ENCODE peak calls at places on chromosomes 1 and 21, in five cellular contexts. One of them, this sample, is unnamed.

GRCh38 chr1:17967623-17968022 is 140.0 kb upstream of the IGSF21 start:
- DNase-seq in NCI-H1417: no peak
- DNase-seq in activated CD8-positive, alpha-beta memory T cell treated with anti-CD3 and anti-CD28 coated beads for 48 hours: no peak
- DNase-seq in NCI-H748 treated with DMSO at 0.1 percent for 48 hours: no peak
- DNase-seq in astrocyte of the cerebellum: no peak
- DNase-seq in this sample: no peak

GRCh38 chr1:83815348-83815747 is 183.6 kb downstream of the TTLL7 start:
- DNase-seq in NCI-H1417: no peak
- DNase-seq in activated CD8-positive, alpha-beta memory T cell treated with anti-CD3 and anti-CD28 coated beads for 48 hours: no peak
- DNase-seq in NCI-H748 treated with DMSO at 0.1 percent for 48 hours: no peak
- DNase-seq in astrocyte of the cerebellum: peak; percentile 47
- DNase-seq in this sample: no peak

GRCh38 chr21:14956826-14957225 is 108.0 kb downstream of the NRIP1 start:
- DNase-seq in NCI-H1417: no peak
- DNase-seq in activated CD8-positive, alpha-beta memory T cell treated with anti-CD3 and anti-CD28 coated beads for 48 hours: no peak
- DNase-seq in NCI-H748 treated with DMSO at 0.1 percent for 48 hours: no peak
- DNase-seq in astrocyte of the cerebellum: no peak
- DNase-seq in this sample: no peak

GRCh38 chr1:181083842-181084605 is 4.5 kb upstream of the IER5 start:
- DNase-seq in NCI-H1417: peak; percentile 79
- DNase-seq in activated CD8-positive, alpha-beta memory T cell treated with anti-CD3 and anti-CD28 coated beads for 48 hours: no peak
- DNase-seq in NCI-H748 treated with DMSO at 0.1 percent for 48 hours: peak; percentile 75
- DNase-seq in astrocyte of the cerebellum: no peak
- DNase-seq in this sample: peak; percentile 90

GRCh38 chr1:207414606-207415108 is 39.5 kb upstream of the CR2 start:
- DNase-seq in NCI-H1417: no peak
- DNase-seq in activated CD8-positive, alpha-beta memory T cell treated with anti-CD3 and anti-CD28 coated beads for 48 hours: no peak
- DNase-seq in NCI-H748 treated with DMSO at 0.1 percent for 48 hours: no peak
- DNase-seq in astrocyte of the cerebellum: no peak
- DNase-seq in this sample: no peak

GRCh38 chr1:31669786-31670582 is 25.3 kb upstream of the PEF1 start:
- DNase-seq in NCI-H1417: peak; percentile 78
- DNase-seq in activated CD8-positive, alpha-beta memory T cell treated with anti-CD3 and anti-CD28 coated beads for 48 hours: no peak
- DNase-seq in NCI-H748 treated with DMSO at 0.1 percent for 48 hours: peak; percentile 68
- DNase-seq in astrocyte of the cerebellum: no peak
- DNase-seq in this sample: peak; percentile 80

GRCh38 chr1:66925558-66925910 is 744 bp downstream of the MIER1 start:
- DNase-seq in NCI-H1417: no peak
- DNase-seq in activated CD8-positive, alpha-beta memory T cell treated with anti-CD3 and anti-CD28 coated beads for 48 hours: no peak
- DNase-seq in NCI-H748 treated with DMSO at 0.1 percent for 48 hours: no peak
- DNase-seq in astrocyte of the cerebellum: no peak
- DNase-seq in this sample: no peak

GRCh38 chr1:219189021-219189824 is 15.5 kb downstream of the LYPLAL1 start:
- DNase-seq in NCI-H1417: no peak
- DNase-seq in activated CD8-positive, alpha-beta memory T cell treated with anti-CD3 and anti-CD28 coated beads for 48 hours: no peak
- DNase-seq in NCI-H748 treated with DMSO at 0.1 percent for 48 hours: no peak
- DNase-seq in astrocyte of the cerebellum: peak; percentile 78
- DNase-seq in this sample: no peak

GRCh38 chr1:96559707-96560588 is 161.6 kb upstream of the PTBP2 start:
- DNase-seq in NCI-H1417: no peak
- DNase-seq in activated CD8-positive, alpha-beta memory T cell treated with anti-CD3 and anti-CD28 coated beads for 48 hours: no peak
- DNase-seq in NCI-H748 treated with DMSO at 0.1 percent for 48 hours: no peak
- DNase-seq in astrocyte of the cerebellum: peak; percentile 95
- DNase-seq in this sample: no peak

GRCh38 chr1:202182040-202182877 is 11.3 kb upstream of the LGR6 start:
- DNase-seq in NCI-H1417: no peak
- DNase-seq in activated CD8-positive, alpha-beta memory T cell treated with anti-CD3 and anti-CD28 coated beads for 48 hours: no peak
- DNase-seq in NCI-H748 treated with DMSO at 0.1 percent for 48 hours: no peak
- DNase-seq in astrocyte of the cerebellum: no peak
- DNase-seq in this sample: no peak

GRCh38 chr1:173294853-173295252 is 87.7 kb upstream of the TNFSF4 start:
- DNase-seq in NCI-H1417: no peak
- DNase-seq in activated CD8-positive, alpha-beta memory T cell treated with anti-CD3 and anti-CD28 coated beads for 48 hours: no peak
- DNase-seq in NCI-H748 treated with DMSO at 0.1 percent for 48 hours: no peak
- DNase-seq in astrocyte of the cerebellum: no peak
- DNase-seq in this sample: no peak

GRCh38 chr1:199591468-199591867 is 436.0 kb upstream of the NR5A2 start:
- DNase-seq in NCI-H1417: no peak
- DNase-seq in activated CD8-positive, alpha-beta memory T cell treated with anti-CD3 and anti-CD28 coated beads for 48 hours: no peak
- DNase-seq in NCI-H748 treated with DMSO at 0.1 percent for 48 hours: no peak
- DNase-seq in astrocyte of the cerebellum: no peak
- DNase-seq in this sample: no peak

GRCh38 chr1:119480175-119480574 is 26.8 kb upstream of the HSD3B1 start:
- DNase-seq in NCI-H1417: no peak
- DNase-seq in activated CD8-positive, alpha-beta memory T cell treated with anti-CD3 and anti-CD28 coated beads for 48 hours: no peak
- DNase-seq in NCI-H748 treated with DMSO at 0.1 percent for 48 hours: no peak
- DNase-seq in astrocyte of the cerebellum: no peak
- DNase-seq in this sample: no peak

GRCh38 chr1:154998818-154999650 is 3.6 kb upstream of the ZBTB7B start:
- DNase-seq in NCI-H1417: peak; percentile 63
- DNase-seq in activated CD8-positive, alpha-beta memory T cell treated with anti-CD3 and anti-CD28 coated beads for 48 hours: peak; percentile 76
- DNase-seq in NCI-H748 treated with DMSO at 0.1 percent for 48 hours: peak; percentile 37
- DNase-seq in astrocyte of the cerebellum: peak; percentile 33
- DNase-seq in this sample: peak; percentile 74

GRCh38 chr1:20701446-20701845 is 16.4 kb downstream of the KIF17 start:
- DNase-seq in NCI-H1417: no peak
- DNase-seq in activated CD8-positive, alpha-beta memory T cell treated with anti-CD3 and anti-CD28 coated beads for 48 hours: no peak
- DNase-seq in NCI-H748 treated with DMSO at 0.1 percent for 48 hours: no peak
- DNase-seq in astrocyte of the cerebellum: no peak
- DNase-seq in this sample: no peak

GRCh38 chr1:235648407-235648907 is 1.1 kb downstream of the GNG4 start:
- DNase-seq in NCI-H1417: peak; percentile 78
- DNase-seq in activated CD8-positive, alpha-beta memory T cell treated with anti-CD3 and anti-CD28 coated beads for 48 hours: no peak
- DNase-seq in NCI-H748 treated with DMSO at 0.1 percent for 48 hours: peak; percentile 29
- DNase-seq in astrocyte of the cerebellum: no peak
- DNase-seq in this sample: peak; percentile 91

GRCh38 chr1:220808501-220809186 is 21.9 kb downstream of the MTARC1 start:
- DNase-seq in NCI-H1417: peak; percentile 88
- DNase-seq in activated CD8-positive, alpha-beta memory T cell treated with anti-CD3 and anti-CD28 coated beads for 48 hours: no peak
- DNase-seq in NCI-H748 treated with DMSO at 0.1 percent for 48 hours: no peak
- DNase-seq in astrocyte of the cerebellum: peak; percentile 20
- DNase-seq in this sample: no peak

GRCh38 chr1:81377406-81377805 is 423.3 kb upstream of the ADGRL2 start:
- DNase-seq in NCI-H1417: no peak
- DNase-seq in activated CD8-positive, alpha-beta memory T cell treated with anti-CD3 and anti-CD28 coated beads for 48 hours: no peak
- DNase-seq in NCI-H748 treated with DMSO at 0.1 percent for 48 hours: no peak
- DNase-seq in astrocyte of the cerebellum: no peak
- DNase-seq in this sample: peak; percentile 1

GRCh38 chr1:82114887-82115286 is 314.2 kb downstream of the ADGRL2 start:
- DNase-seq in NCI-H1417: no peak
- DNase-seq in activated CD8-positive, alpha-beta memory T cell treated with anti-CD3 and anti-CD28 coated beads for 48 hours: no peak
- DNase-seq in NCI-H748 treated with DMSO at 0.1 percent for 48 hours: no peak
- DNase-seq in astrocyte of the cerebellum: no peak
- DNase-seq in this sample: no peak

GRCh38 chr21:38995755-38996154 is 187.5 kb downstream of the PSMG1 start:
- DNase-seq in NCI-H1417: peak; percentile 52
- DNase-seq in activated CD8-positive, alpha-beta memory T cell treated with anti-CD3 and anti-CD28 coated beads for 48 hours: no peak
- DNase-seq in NCI-H748 treated with DMSO at 0.1 percent for 48 hours: no peak
- DNase-seq in astrocyte of the cerebellum: no peak
- DNase-seq in this sample: no peak

GRCh38 chr1:26288311-26288941 is 8.5 kb downstream of the SH3BGRL3 start:
- DNase-seq in NCI-H1417: no peak
- DNase-seq in activated CD8-positive, alpha-beta memory T cell treated with anti-CD3 and anti-CD28 coated beads for 48 hours: no peak
- DNase-seq in NCI-H748 treated with DMSO at 0.1 percent for 48 hours: no peak
- DNase-seq in astrocyte of the cerebellum: no peak
- DNase-seq in this sample: no peak

GRCh38 chr1:212141404-212141803 is 105.9 kb downstream of the DTL start:
- DNase-seq in NCI-H1417: no peak
- DNase-seq in activated CD8-positive, alpha-beta memory T cell treated with anti-CD3 and anti-CD28 coated beads for 48 hours: no peak
- DNase-seq in NCI-H748 treated with DMSO at 0.1 percent for 48 hours: no peak
- DNase-seq in astrocyte of the cerebellum: no peak
- DNase-seq in this sample: no peak

GRCh38 chr1:41661428-41662060 is 177.1 kb upstream of the EDN2 start:
- DNase-seq in NCI-H1417: peak; percentile 58
- DNase-seq in activated CD8-positive, alpha-beta memory T cell treated with anti-CD3 and anti-CD28 coated beads for 48 hours: no peak
- DNase-seq in NCI-H748 treated with DMSO at 0.1 percent for 48 hours: peak; percentile 72
- DNase-seq in astrocyte of the cerebellum: no peak
- DNase-seq in this sample: peak; percentile 32

GRCh38 chr1:107941123-107941522 is 23.9 kb downstream of the VAV3 start:
- DNase-seq in NCI-H1417: no peak
- DNase-seq in activated CD8-positive, alpha-beta memory T cell treated with anti-CD3 and anti-CD28 coated beads for 48 hours: no peak
- DNase-seq in NCI-H748 treated with DMSO at 0.1 percent for 48 hours: no peak
- DNase-seq in astrocyte of the cerebellum: no peak
- DNase-seq in this sample: no peak

GRCh38 chr1:18128298-18128697 is 20.7 kb downstream of the IGSF21 start:
- DNase-seq in NCI-H1417: no peak
- DNase-seq in activated CD8-positive, alpha-beta memory T cell treated with anti-CD3 and anti-CD28 coated beads for 48 hours: no peak
- DNase-seq in NCI-H748 treated with DMSO at 0.1 percent for 48 hours: no peak
- DNase-seq in astrocyte of the cerebellum: no peak
- DNase-seq in this sample: no peak

This sample was measured in NCI-H1092 treated with DMSO at 0.1 percent for 48 hours.